ENCODE peak calls at places on chromosomes 4 and X, in ten cellular contexts. S is fibroblast of lung, V is mesenchymal stem cell, K is mesendoderm, G is MM.1S, Y is HCT116, R is HepG2, A is IMR-90, Q is Karpas-422, J is K562. O is an unnamed sample.

GRCh38 chr4:127533028-127533700 is 99.6 kb upstream of the INTU start:
- DNase-seq in S (peak), V (peak), K (no peak), G (no peak), Y (no peak), R (no peak), A (peak), Q (no peak), J (peak), O (no peak)

GRCh38 chr4:110605077-110605476 is 17.8 kb downstream of the PITX2 start:
- DNase-seq in S (no peak), V (no peak), K (no peak), G (no peak), Y (no peak), R (no peak), A (no peak), Q (no peak), J (no peak), O (no peak)

GRCh38 chrX:43840265-43840664 is 42.0 kb downstream of the MAOB start:
- DNase-seq in S (no peak), V (no peak), K (no peak), G (no peak), Y (no peak), R (no peak), A (no peak), Q (no peak), J (no peak), O (no peak)

GRCh38 chr4:131447883-131448282 is 1701.2 kb upstream of the PCDH10 start:
- DNase-seq in S (no peak), V (no peak), K (no peak), G (no peak), Y (no peak), R (no peak), A (no peak), Q (no peak), J (no peak), O (no peak)

GRCh38 chr4:123017636-123018390 is 95.4 kb upstream of the NUDT6 start:
- DNase-seq in S (peak), V (no peak), K (no peak), G (no peak), Y (no peak), R (no peak), A (peak), Q (no peak), J (no peak), O (peak)

GRCh38 chr4:4269856-4270255 is 20.1 kb downstream of the LYAR start:
- DNase-seq in S (peak), V (peak), K (no peak), G (no peak), Y (no peak), R (no peak), A (no peak), Q (no peak), J (no peak), O (peak)

GRCh38 chr4:147924604-147925412 is 192.9 kb downstream of the ARHGAP10 start:
- DNase-seq in S (peak), V (peak), K (peak), G (no peak), Y (no peak), R (peak), A (peak), Q (no peak), J (no peak), O (no peak)

GRCh38 chrX:1537031-1537715 is at the start of gene P2RY8:
- DNase-seq in S (no peak), V (no peak), K (no peak), G (peak), Y (no peak), R (peak), A (no peak), Q (peak), J (no peak), O (no peak)

GRCh38 chr4:53463340-53463739 is 85.9 kb downstream of the FIP1L1 start:
- DNase-seq in S (no peak), V (no peak), K (no peak), G (no peak), Y (no peak), R (no peak), A (no peak), Q (no peak), J (no peak), O (no peak)

GRCh38 chr4:185004562-185005208 is 13.6 kb upstream of the HELT start:
- DNase-seq in S (no peak), V (no peak), K (peak), G (no peak), Y (no peak), R (no peak), A (no peak), Q (no peak), J (no peak), O (no peak)

GRCh38 chrX:134171661-134172587 is 65.1 kb upstream of the CCDC160 start:
- DNase-seq in S (peak), V (peak), K (peak), G (no peak), Y (no peak), R (no peak), A (no peak), Q (no peak), J (no peak), O (no peak)

GRCh38 chrX:97238632-97239031 is 354.9 kb downstream of the RPA4 start:
- DNase-seq in S (peak), V (peak), K (peak), G (no peak), Y (peak), R (no peak), A (peak), Q (no peak), J (no peak), O (peak)

GRCh38 chrX:154458954-154459829 is 1.1 kb downstream of the PLXNA3 start:
- DNase-seq in S (no peak), V (no peak), K (peak), G (peak), Y (no peak), R (no peak), A (no peak), Q (no peak), J (no peak), O (no peak)

GRCh38 chr4:26300314-26301307 is 20.2 kb upstream of the RBPJ start:
- DNase-seq in S (no peak), V (no peak), K (no peak), G (no peak), Y (no peak), R (no peak), A (no peak), Q (no peak), J (no peak), O (peak)

GRCh38 chrX:48891402-48892288 is 5.9 kb downstream of the TIMM17B start:
- DNase-seq in S (peak), V (peak), K (peak), G (peak), Y (peak), R (peak), A (peak), Q (peak), J (peak), O (peak)

GRCh38 chr4:22848332-22848731 is 155.6 kb downstream of the GBA3 start:
- DNase-seq in S (no peak), V (no peak), K (no peak), G (no peak), Y (no peak), R (no peak), A (no peak), Q (no peak), J (no peak), O (no peak)

GRCh38 chr4:175253184-175253902 is 335.2 kb downstream of the ADAM29 start:
- DNase-seq in S (no peak), V (peak), K (peak), G (peak), Y (peak), R (no peak), A (no peak), Q (no peak), J (no peak), O (no peak)

GRCh38 chrX:38175140-38175539 is 45.5 kb downstream of the SRPX start:
- DNase-seq in S (no peak), V (peak), K (peak), G (peak), Y (peak), R (peak), A (peak), Q (peak), J (peak), O (peak)

GRCh38 chrX:16112428-16112827 is 10.9 kb upstream of the GRPR start:
- DNase-seq in S (no peak), V (peak), K (no peak), G (no peak), Y (no peak), R (no peak), A (no peak), Q (no peak), J (no peak), O (no peak)

GRCh38 chr4:16161866-16162408 is 64.3 kb downstream of the TAPT1 start:
- DNase-seq in S (no peak), V (no peak), K (no peak), G (no peak), Y (no peak), R (no peak), A (no peak), Q (no peak), J (no peak), O (no peak)

GRCh38 chr4:119627267-119628190 is 1.1 kb downstream of the PDE5A start:
- DNase-seq in S (peak), V (peak), K (peak), G (peak), Y (peak), R (no peak), A (peak), Q (peak), J (peak), O (peak)

GRCh38 chr4:150074064-150074463 is 4.2 kb upstream of the DCLK2 start:
- DNase-seq in S (no peak), V (no peak), K (no peak), G (no peak), Y (no peak), R (no peak), A (no peak), Q (no peak), J (no peak), O (no peak)

GRCh38 chr4:163693211-163693610 is 198.7 kb downstream of the TMA16 start:
- DNase-seq in S (peak), V (peak), K (no peak), G (no peak), Y (no peak), R (no peak), A (peak), Q (no peak), J (no peak), O (peak)

GRCh38 chrX:66915893-66916292 is 277.0 kb upstream of the EDA2R start:
- DNase-seq in S (no peak), V (no peak), K (peak), G (no peak), Y (no peak), R (no peak), A (no peak), Q (no peak), J (no peak), O (no peak)

GRCh38 chrX:102765217-102765616 is 44.7 kb downstream of the GPRASP3 start:
- DNase-seq in S (peak), V (peak), K (no peak), G (no peak), Y (no peak), R (no peak), A (peak), Q (no peak), J (no peak), O (peak)

GRCh38 chr4:21982087-21982486 is 33.5 kb upstream of the KCNIP4 start:
- DNase-seq in S (no peak), V (no peak), K (no peak), G (no peak), Y (no peak), R (no peak), A (no peak), Q (no peak), J (no peak), O (no peak)

GRCh38 chr4:72397314-72397713 is 171.7 kb downstream of the ADAMTS3 start:
- DNase-seq in S (peak), V (peak), K (no peak), G (no peak), Y (no peak), R (no peak), A (no peak), Q (no peak), J (no peak), O (no peak)

GRCh38 chr4:86344127-86344526 is 15.7 kb downstream of the MAPK10 start:
- DNase-seq in S (no peak), V (no peak), K (no peak), G (no peak), Y (no peak), R (no peak), A (no peak), Q (no peak), J (no peak), O (no peak)

GRCh38 chr4:139576219-139576618 is 20.2 kb upstream of the SETD7 start:
- DNase-seq in S (peak), V (peak), K (no peak), G (no peak), Y (no peak), R (no peak), A (peak), Q (no peak), J (no peak), O (peak)

GRCh38 chrX:97211070-97211469 is 327.4 kb downstream of the RPA4 start:
- DNase-seq in S (no peak), V (no peak), K (no peak), G (no peak), Y (no peak), R (no peak), A (peak), Q (no peak), J (no peak), O (no peak)

GRCh38 chr4:138677651-138678202 is 337.9 kb upstream of the NOCT start:
- DNase-seq in S (no peak), V (no peak), K (no peak), G (no peak), Y (no peak), R (no peak), A (no peak), Q (peak), J (no peak), O (peak)

GRCh38 chr4:141389649-141390048 is 169.0 kb downstream of the ZNF330 start:
- DNase-seq in S (no peak), V (no peak), K (peak), G (no peak), Y (no peak), R (no peak), A (peak), Q (no peak), J (no peak), O (peak)

GRCh38 chr4:10035130-10035529 is 13.8 kb upstream of the SLC2A9 start:
- DNase-seq in S (no peak), V (no peak), K (no peak), G (no peak), Y (no peak), R (no peak), A (no peak), Q (no peak), J (no peak), O (no peak)

GRCh38 chr4:8267077-8267476 is 2.5 kb upstream of the HTRA3 start:
- DNase-seq in S (peak), V (peak), K (peak), G (peak), Y (peak), R (peak), A (peak), Q (peak), J (peak), O (no peak)

GRCh38 chr4:85779165-85779564 is 304.2 kb downstream of the ARHGAP24 start:
- DNase-seq in S (peak), V (peak), K (no peak), G (no peak), Y (no peak), R (no peak), A (peak), Q (no peak), J (no peak), O (peak)

GRCh38 chr4:175560628-175561027 is 251.4 kb downstream of the GPM6A start:
- DNase-seq in S (peak), V (peak), K (peak), G (peak), Y (peak), R (no peak), A (peak), Q (peak), J (no peak), O (peak)

GRCh38 chr4:109395694-109396093 is 37.9 kb upstream of the SEC24B start:
- DNase-seq in S (no peak), V (no peak), K (peak), G (no peak), Y (no peak), R (no peak), A (no peak), Q (no peak), J (no peak), O (no peak)

GRCh38 chr4:81422591-81422990 is 49.1 kb downstream of the RASGEF1B start:
- DNase-seq in S (no peak), V (no peak), K (no peak), G (no peak), Y (no peak), R (no peak), A (no peak), Q (no peak), J (no peak), O (no peak)

GRCh38 chrX:97898798-97899197 is 1015.1 kb downstream of the RPA4 start:
- DNase-seq in S (no peak), V (no peak), K (no peak), G (no peak), Y (no peak), R (no peak), A (peak), Q (no peak), J (no peak), O (peak)

GRCh38 chrX:31233941-31234496 is 162.2 kb upstream of the FTHL17 start:
- DNase-seq in S (no peak), V (no peak), K (no peak), G (no peak), Y (no peak), R (no peak), A (no peak), Q (no peak), J (no peak), O (no peak)
- H3K9ac ChIP-seq in S (no peak), V (no peak), K (no peak), G (no peak), Y (no peak), R (no peak), A (no peak), Q (no peak), J (no peak), O (no peak)

GRCh38 chr4:18213576-18214198 is 192.1 kb upstream of the LCORL start:
- DNase-seq in S (no peak), V (no peak), K (no peak), G (peak), Y (no peak), R (no peak), A (no peak), Q (no peak), J (no peak), O (no peak)
- H3K9ac ChIP-seq in S (no peak), V (no peak), K (no peak), G (peak), Y (no peak), R (no peak), A (no peak), Q (no peak), J (no peak), O (no peak)

GRCh38 chr4:40301592-40301991 is 33.5 kb upstream of the CHRNA9 start:
- DNase-seq in S (no peak), V (no peak), K (no peak), G (peak), Y (no peak), R (no peak), A (no peak), Q (peak), J (no peak), O (no peak)
- H3K9ac ChIP-seq in S (no peak), V (no peak), K (no peak), G (peak), Y (no peak), R (no peak), A (no peak), Q (peak), J (peak), O (no peak)

DNA sequence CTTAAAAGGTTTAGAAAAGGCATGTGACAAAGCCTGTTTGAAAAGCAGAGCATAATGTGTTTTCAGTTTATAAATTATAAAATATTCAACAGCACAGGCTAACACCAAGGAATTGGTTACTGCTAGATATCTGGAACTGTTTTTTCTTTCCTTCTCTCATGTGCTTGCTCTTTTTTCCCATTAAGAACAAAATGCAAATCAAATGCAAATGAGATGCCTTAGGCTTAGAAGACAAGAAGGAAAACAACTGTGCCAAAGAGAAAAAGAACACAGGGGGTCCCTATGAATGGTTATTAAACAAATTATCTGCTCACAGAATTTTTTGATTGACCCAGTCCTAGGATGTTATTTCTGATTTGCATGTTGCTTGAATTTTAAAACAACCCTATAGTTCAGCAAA is 351.6 kb upstream of the FAM241A start:
- DNase-seq in S (no peak), V (no peak), K (peak), G (no peak), Y (no peak), R (no peak), A (no peak), Q (no peak), J (no peak), O (no peak)
- H3K9ac ChIP-seq in S (no peak), V (no peak), K (no peak), G (no peak), Y (no peak), R (no peak), A (no peak), Q (no peak), J (no peak), O (no peak)

DNA sequence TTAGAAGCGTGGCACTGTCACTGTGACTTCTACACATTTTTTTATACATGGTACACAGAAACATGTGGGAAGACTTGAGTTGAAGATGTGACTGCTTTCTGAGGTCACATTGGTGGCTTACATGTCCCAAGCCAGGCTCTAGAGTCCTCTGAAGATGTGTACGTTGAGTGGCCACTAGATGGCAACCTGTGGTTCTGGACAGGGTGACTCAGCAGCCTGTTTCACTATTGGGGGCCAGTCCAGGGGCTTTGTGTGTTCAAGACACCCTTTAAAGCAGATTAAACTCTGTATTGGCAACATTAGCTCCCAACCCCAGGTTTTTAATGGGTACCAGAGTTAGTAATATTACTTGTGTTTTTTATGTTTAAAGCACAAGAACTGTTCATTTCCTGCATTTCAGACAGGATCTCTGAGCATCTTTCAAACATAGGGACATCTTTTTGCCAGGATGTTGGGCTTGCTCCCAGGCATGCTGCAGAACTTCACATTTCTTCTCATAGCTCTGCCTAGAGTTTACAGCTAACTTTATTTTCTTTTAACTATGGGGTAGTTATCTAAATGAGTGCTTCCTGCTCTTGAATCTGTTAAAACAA is 53.0 kb downstream of the DCUN1D4 start:
- DNase-seq in S (peak), V (peak), K (peak), G (peak), Y (peak), R (peak), A (peak), Q (peak), J (peak), O (peak)
- H3K9ac ChIP-seq in S (no peak), V (peak), K (no peak), G (no peak), Y (no peak), R (no peak), A (no peak), Q (no peak), J (no peak), O (no peak)

O was measured in astrocyte.